ENCODE peak calls at places on chromosome 22, in five cellular contexts. A, C, E, W and D are unnamed samples.

GRCh38 chr22:26064048-26064447 is 105.2 kb upstream of the SEZ6L start:
- DNase-seq in A (no peak), C (no peak), E (no peak), W (no peak), D (no peak)

GRCh38 chr22:39493759-39494158 is 8.3 kb upstream of the MIEF1 start:
- DNase-seq in A (no peak), C (no peak), E (no peak), W (no peak), D (no peak)

GRCh38 chr22:39299829-39300178 is 19.6 kb downstream of the RPL3 start:
- DNase-seq in A (no peak), C (no peak), E (no peak), W (no peak), D (no peak)

GRCh38 chr22:31753005-31753633 is 700 bp upstream of the DEPDC5 start:
- DNase-seq in A (no peak), C (no peak), E (no peak), W (no peak), D (peak)

GRCh38 chr22:32868928-32869327 is 67.4 kb downstream of the TIMP3 start:
- DNase-seq in A (no peak), C (no peak), E (no peak), W (no peak), D (no peak)

GRCh38 chr22:31846161-31847115 is 92.6 kb downstream of the DEPDC5 start:
- DNase-seq in A (no peak), C (no peak), E (no peak), W (no peak), D (no peak)

GRCh38 chr22:20001082-20001638 is 15.5 kb downstream of the ARVCF start:
- DNase-seq in A (no peak), C (no peak), E (no peak), W (no peak), D (no peak)

GRCh38 chr22:21567456-21568206 is at the start of gene UBE2L3:
- DNase-seq in A (peak), C (peak), E (peak), W (peak), D (no peak)

GRCh38 chr22:29335656-29336055 is 20.2 kb upstream of the RASL10A start:
- DNase-seq in A (no peak), C (no peak), E (no peak), W (no peak), D (no peak)

GRCh38 chr22:23219787-23220484 is 39.6 kb downstream of the BCR start:
- DNase-seq in A (peak), C (no peak), E (no peak), W (no peak), D (peak)

GRCh38 chr22:48577014-48577690 is 1250.5 kb downstream of the BRD1 start:
- DNase-seq in A (peak), C (peak), E (no peak), W (no peak), D (no peak)

GRCh38 chr22:37898441-37899181 is 7.5 kb upstream of the MICALL1 start:
- DNase-seq in A (no peak), C (no peak), E (no peak), W (no peak), D (no peak)

GRCh38 chr22:17085277-17086091 is 684 bp downstream of the IL17RA start:
- DNase-seq in A (no peak), C (no peak), E (no peak), W (no peak), D (no peak)

GRCh38 chr22:38736257-38736570 is 19.6 kb downstream of the SUN2 start:
- DNase-seq in A (no peak), C (no peak), E (no peak), W (no peak), D (no peak)

GRCh38 chr22:43298062-43298801 is 44.9 kb downstream of the SCUBE1 start:
- DNase-seq in A (no peak), C (no peak), E (no peak), W (no peak), D (no peak)

GRCh38 chr22:38971202-38971601 is 10.9 kb upstream of the APOBEC3B start:
- DNase-seq in A (no peak), C (no peak), E (no peak), W (no peak), D (no peak)

GRCh38 chr22:27980424-27981148 is 61.5 kb upstream of the PITPNB start:
- DNase-seq in A (no peak), C (no peak), E (no peak), W (no peak), D (no peak)

GRCh38 chr22:21708960-21709359 is 26.6 kb downstream of the YPEL1 start:
- DNase-seq in A (no peak), C (no peak), E (no peak), W (no peak), D (no peak)

GRCh38 chr22:44352378-44353062 is 39.8 kb upstream of the SHISAL1 start:
- DNase-seq in A (no peak), C (no peak), E (no peak), W (no peak), D (no peak)

GRCh38 chr22:17910561-17911311 is 113.6 kb downstream of the MICAL3 start:
- DNase-seq in A (peak), C (no peak), E (no peak), W (peak), D (no peak)

GRCh38 chr22:20084547-20085413 is 4.7 kb downstream of the DGCR8 start:
- DNase-seq in A (no peak), C (no peak), E (no peak), W (no peak), D (no peak)

GRCh38 chr22:22770881-22771280 is 116.7 kb upstream of the IGLL5 start:
- DNase-seq in A (no peak), C (no peak), E (no peak), W (no peak), D (no peak)

GRCh38 chr22:21587803-21588611 is 20.5 kb downstream of the UBE2L3 start:
- DNase-seq in A (no peak), C (no peak), E (no peak), W (no peak), D (no peak)